ENCODE peak calls at places on chromosomes 12 and 14, in five cellular contexts. One of them, this sample, is unnamed. For H3K4me1, the result is how much of the 10 kb centered on the place peaks cover.

GRCh38 chr12:78622529-78623221 is 241.9 kb upstream of the SYT1 start:
- DNase-seq in mesendoderm: no peak
- DNase-seq in CD4-positive, CD25-positive, alpha-beta regulatory T cell: no peak
- DNase-seq in body of pancreas: no peak
- DNase-seq in right cardiac atrium: no peak
- DNase-seq in this sample: no peak

GRCh38 chr14:20400965-20401593 is 12.2 kb downstream of the TEP1 start:
- DNase-seq in mesendoderm: peak
- DNase-seq in right cardiac atrium: no peak
- DNase-seq in body of pancreas: no peak
- DNase-seq in CD4-positive, CD25-positive, alpha-beta regulatory T cell: peak
- DNase-seq in this sample: no peak

GRCh38 chr14:50545618-50546017 is 13.2 kb upstream of the MAP4K5 start:
- DNase-seq in CD4-positive, CD25-positive, alpha-beta regulatory T cell: no peak
- DNase-seq in body of pancreas: peak
- DNase-seq in mesendoderm: no peak
- DNase-seq in right cardiac atrium: no peak
- DNase-seq in this sample: no peak

GRCh38 chr12:16352481-16352880 is 5.0 kb downstream of the MGST1 start:
- DNase-seq in body of pancreas: no peak
- DNase-seq in CD4-positive, CD25-positive, alpha-beta regulatory T cell: no peak
- DNase-seq in right cardiac atrium: no peak
- DNase-seq in mesendoderm: peak
- DNase-seq in this sample: no peak

GRCh38 chr14:89029961-89030694 is 205.7 kb downstream of the TTC8 start:
- DNase-seq in mesendoderm: no peak
- DNase-seq in body of pancreas: no peak
- DNase-seq in right cardiac atrium: no peak
- DNase-seq in CD4-positive, CD25-positive, alpha-beta regulatory T cell: no peak
- DNase-seq in this sample: no peak

GRCh38 chr12:19430988-19431387 is 8.3 kb upstream of the AEBP2 start:
- DNase-seq in right cardiac atrium: no peak
- DNase-seq in CD4-positive, CD25-positive, alpha-beta regulatory T cell: no peak
- DNase-seq in mesendoderm: no peak
- DNase-seq in body of pancreas: no peak
- DNase-seq in this sample: no peak

GRCh38 chr12:119914666-119915065 is 37.5 kb upstream of the CIT start:
- DNase-seq in mesendoderm: peak
- DNase-seq in CD4-positive, CD25-positive, alpha-beta regulatory T cell: no peak
- DNase-seq in body of pancreas: no peak
- DNase-seq in right cardiac atrium: no peak
- DNase-seq in this sample: no peak

GRCh38 chr12:7091660-7092228 is 501 bp downstream of the C1R start:
- DNase-seq in mesendoderm: no peak
- DNase-seq in body of pancreas: no peak
- DNase-seq in right cardiac atrium: peak
- DNase-seq in CD4-positive, CD25-positive, alpha-beta regulatory T cell: no peak
- DNase-seq in this sample: no peak

GRCh38 chr14:88791629-88792571 is 853 bp downstream of the EML5 start:
- DNase-seq in right cardiac atrium: peak
- DNase-seq in body of pancreas: peak
- DNase-seq in CD4-positive, CD25-positive, alpha-beta regulatory T cell: peak
- DNase-seq in mesendoderm: peak
- DNase-seq in this sample: peak

GRCh38 chr12:32548691-32549412 is 130.2 kb upstream of the DNM1L start:
- DNase-seq in body of pancreas: peak
- DNase-seq in mesendoderm: no peak
- DNase-seq in right cardiac atrium: no peak
- DNase-seq in CD4-positive, CD25-positive, alpha-beta regulatory T cell: no peak
- DNase-seq in this sample: no peak

GRCh38 chr14:53526190-53526589 is 373.1 kb upstream of the DDHD1 start:
- DNase-seq in mesendoderm: no peak
- DNase-seq in CD4-positive, CD25-positive, alpha-beta regulatory T cell: no peak
- DNase-seq in body of pancreas: no peak
- DNase-seq in right cardiac atrium: no peak
- DNase-seq in this sample: no peak

GRCh38 chr14:76647699-76648298 is 113.5 kb upstream of the VASH1 start:
- DNase-seq in CD4-positive, CD25-positive, alpha-beta regulatory T cell: peak
- DNase-seq in right cardiac atrium: no peak
- DNase-seq in body of pancreas: peak
- DNase-seq in mesendoderm: peak
- DNase-seq in this sample: no peak

GRCh38 chr14:98217530-98217929 is 1054.5 kb downstream of the BCL11B start:
- DNase-seq in body of pancreas: no peak
- DNase-seq in mesendoderm: no peak
- DNase-seq in right cardiac atrium: no peak
- DNase-seq in CD4-positive, CD25-positive, alpha-beta regulatory T cell: no peak
- DNase-seq in this sample: no peak

GRCh38 chr12:68450947-68451260 is 118.7 kb upstream of the MDM1 start:
- DNase-seq in CD4-positive, CD25-positive, alpha-beta regulatory T cell: no peak
- DNase-seq in right cardiac atrium: no peak
- DNase-seq in body of pancreas: no peak
- DNase-seq in mesendoderm: no peak
- DNase-seq in this sample: no peak

GRCh38 chr14:69539631-69540410 is 34.9 kb downstream of the CCDC177 start:
- DNase-seq in CD4-positive, CD25-positive, alpha-beta regulatory T cell: no peak
- DNase-seq in mesendoderm: no peak
- DNase-seq in body of pancreas: no peak
- DNase-seq in right cardiac atrium: peak
- DNase-seq in this sample: no peak

GRCh38 chr12:69024413-69024812 is 91.4 kb upstream of the CPM start:
- DNase-seq in CD4-positive, CD25-positive, alpha-beta regulatory T cell: no peak
- DNase-seq in body of pancreas: peak
- DNase-seq in right cardiac atrium: no peak
- DNase-seq in mesendoderm: no peak
- DNase-seq in this sample: no peak

GRCh38 chr14:85764809-85765208 is 234.9 kb downstream of the FLRT2 start:
- DNase-seq in body of pancreas: no peak
- DNase-seq in mesendoderm: no peak
- DNase-seq in CD4-positive, CD25-positive, alpha-beta regulatory T cell: no peak
- DNase-seq in right cardiac atrium: no peak
- DNase-seq in this sample: no peak

GRCh38 chr12:1575287-1575798 is 19.0 kb downstream of the FBXL14 start:
- DNase-seq in body of pancreas: peak
- DNase-seq in CD4-positive, CD25-positive, alpha-beta regulatory T cell: no peak
- DNase-seq in mesendoderm: peak
- DNase-seq in right cardiac atrium: no peak
- DNase-seq in this sample: no peak

GRCh38 chr12:11862794-11863193 is 207.9 kb upstream of the BCL2L14 start:
- DNase-seq in mesendoderm: peak
- DNase-seq in CD4-positive, CD25-positive, alpha-beta regulatory T cell: no peak
- DNase-seq in body of pancreas: peak
- DNase-seq in right cardiac atrium: no peak
- DNase-seq in this sample: no peak

GRCh38 chr12:47734725-47735480 is 9.6 kb upstream of the ENDOU start:
- DNase-seq in body of pancreas: no peak
- DNase-seq in CD4-positive, CD25-positive, alpha-beta regulatory T cell: no peak
- DNase-seq in mesendoderm: peak
- DNase-seq in right cardiac atrium: peak
- DNase-seq in this sample: no peak

GRCh38 chr12:52279683-52280318 is 5.4 kb downstream of the KRT86 start:
- DNase-seq in body of pancreas: no peak
- DNase-seq in CD4-positive, CD25-positive, alpha-beta regulatory T cell: no peak
- DNase-seq in right cardiac atrium: no peak
- DNase-seq in mesendoderm: no peak
- DNase-seq in this sample: peak

GRCh38 chr12:102326987-102327386 is 129.4 kb upstream of the PMCH start:
- DNase-seq in body of pancreas: no peak
- DNase-seq in right cardiac atrium: no peak
- DNase-seq in mesendoderm: peak
- DNase-seq in CD4-positive, CD25-positive, alpha-beta regulatory T cell: no peak
- DNase-seq in this sample: no peak

GRCh38 chr14:74517731-74518130 is 24.2 kb downstream of the ISCA2 start:
- DNase-seq in body of pancreas: no peak
- DNase-seq in mesendoderm: no peak
- DNase-seq in right cardiac atrium: peak
- DNase-seq in CD4-positive, CD25-positive, alpha-beta regulatory T cell: no peak
- DNase-seq in this sample: peak

GRCh38 chr14:99562848-99563748 is 40.9 kb downstream of the CCDC85C start:
- DNase-seq in CD4-positive, CD25-positive, alpha-beta regulatory T cell: no peak
- DNase-seq in right cardiac atrium: peak
- DNase-seq in body of pancreas: peak
- DNase-seq in mesendoderm: peak
- DNase-seq in this sample: no peak

GRCh38 chr12:1469063-1469462 is 125.3 kb downstream of the FBXL14 start:
- DNase-seq in body of pancreas: no peak
- DNase-seq in CD4-positive, CD25-positive, alpha-beta regulatory T cell: no peak
- DNase-seq in mesendoderm: no peak
- DNase-seq in right cardiac atrium: no peak
- DNase-seq in this sample: no peak

GRCh38 chr12:132423251-132424117 is 66.5 kb upstream of the FBRSL1 start:
- DNase-seq in right cardiac atrium: peak
- DNase-seq in mesendoderm: peak
- DNase-seq in body of pancreas: no peak
- DNase-seq in CD4-positive, CD25-positive, alpha-beta regulatory T cell: no peak
- DNase-seq in this sample: peak

GRCh38 chr14:63594455-63595372 is 47.0 kb downstream of the WDR89 start:
- DNase-seq in CD4-positive, CD25-positive, alpha-beta regulatory T cell: no peak
- DNase-seq in right cardiac atrium: no peak
- DNase-seq in body of pancreas: no peak
- DNase-seq in mesendoderm: no peak
- DNase-seq in this sample: peak

GRCh38 chr12:75658826-75659823 is 147.7 kb upstream of the KRR1 start:
- DNase-seq in CD4-positive, CD25-positive, alpha-beta regulatory T cell: peak
- DNase-seq in mesendoderm: no peak
- DNase-seq in body of pancreas: no peak
- DNase-seq in right cardiac atrium: no peak
- DNase-seq in this sample: no peak

GRCh38 chr14:84144166-84144565 is 1385.8 kb upstream of the FLRT2 start:
- DNase-seq in right cardiac atrium: no peak
- DNase-seq in CD4-positive, CD25-positive, alpha-beta regulatory T cell: no peak
- DNase-seq in body of pancreas: no peak
- DNase-seq in mesendoderm: peak
- DNase-seq in this sample: no peak

GRCh38 chr12:4273651-4274395 is at the start of gene CCND2:
- DNase-seq in right cardiac atrium: peak
- DNase-seq in mesendoderm: peak
- DNase-seq in body of pancreas: peak
- DNase-seq in CD4-positive, CD25-positive, alpha-beta regulatory T cell: peak
- DNase-seq in this sample: peak

GRCh38 chr14:32343926-32344430 is 14.9 kb downstream of the AKAP6 start:
- DNase-seq in right cardiac atrium: no peak
- DNase-seq in mesendoderm: no peak
- DNase-seq in CD4-positive, CD25-positive, alpha-beta regulatory T cell: no peak
- DNase-seq in body of pancreas: no peak
- DNase-seq in this sample: no peak
- H3K4me1 ChIP-seq in right cardiac atrium: under half
- H3K4me1 ChIP-seq in mesendoderm: under half
- H3K4me1 ChIP-seq in CD4-positive, CD25-positive, alpha-beta regulatory T cell: under half
- H3K4me1 ChIP-seq in body of pancreas: under half
- H3K4me1 ChIP-seq in this sample: under half

DNA sequence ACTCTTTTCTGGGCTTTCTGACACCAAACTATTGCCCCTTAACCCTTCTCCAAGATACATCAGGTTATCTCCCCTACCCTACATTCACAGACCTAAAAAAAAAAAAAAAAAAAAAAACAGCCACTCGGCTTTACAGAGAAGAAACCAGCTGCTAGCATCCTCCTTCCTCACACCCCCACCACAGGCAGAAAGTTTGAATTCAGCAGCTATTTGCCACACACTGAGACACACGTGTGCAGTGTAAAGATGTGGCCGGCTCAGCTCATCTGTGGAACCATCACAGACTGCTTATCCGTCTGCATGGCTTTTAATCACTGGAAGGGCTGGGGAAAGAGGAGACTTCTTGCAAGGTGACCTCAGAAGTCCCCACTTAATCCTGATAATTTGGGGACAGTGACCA is 50.1 kb downstream of the VWF start:
- DNase-seq in body of pancreas: no peak
- DNase-seq in mesendoderm: no peak
- DNase-seq in right cardiac atrium: peak
- DNase-seq in CD4-positive, CD25-positive, alpha-beta regulatory T cell: peak
- DNase-seq in this sample: peak
- H3K27ac ChIP-seq in body of pancreas: no peak
- H3K27ac ChIP-seq in mesendoderm: no peak
- H3K27ac ChIP-seq in right cardiac atrium: peak
- H3K27ac ChIP-seq in CD4-positive, CD25-positive, alpha-beta regulatory T cell: no peak
- H3K27ac ChIP-seq in this sample: peak

GRCh38 chr12:53970451-53970850 is 2.5 kb upstream of the HOXC11 start:
- DNase-seq in CD4-positive, CD25-positive, alpha-beta regulatory T cell: no peak
- DNase-seq in mesendoderm: no peak
- DNase-seq in body of pancreas: no peak
- DNase-seq in right cardiac atrium: no peak
- DNase-seq in this sample: peak
- H3K4me1 ChIP-seq in CD4-positive, CD25-positive, alpha-beta regulatory T cell: under half
- H3K4me1 ChIP-seq in mesendoderm: under half
- H3K4me1 ChIP-seq in body of pancreas: under half
- H3K4me1 ChIP-seq in right cardiac atrium: under half
- H3K4me1 ChIP-seq in this sample: under half

GRCh38 chr12:107319536-107320030 is 226.2 kb upstream of the CRY1 start:
- DNase-seq in CD4-positive, CD25-positive, alpha-beta regulatory T cell: no peak
- DNase-seq in right cardiac atrium: no peak
- DNase-seq in body of pancreas: no peak
- DNase-seq in mesendoderm: no peak
- DNase-seq in this sample: peak

GRCh38 chr12:107318804-107319535 is 225.6 kb upstream of the CRY1 start:
- DNase-seq in right cardiac atrium: peak
- DNase-seq in body of pancreas: peak
- DNase-seq in CD4-positive, CD25-positive, alpha-beta regulatory T cell: peak
- DNase-seq in mesendoderm: peak
- DNase-seq in this sample: peak

GRCh38 chr12:107322063-107322462 is 228.7 kb upstream of the CRY1 start:
- DNase-seq in body of pancreas: no peak
- DNase-seq in mesendoderm: no peak
- DNase-seq in right cardiac atrium: no peak
- DNase-seq in CD4-positive, CD25-positive, alpha-beta regulatory T cell: peak
- DNase-seq in this sample: no peak

GRCh38 chr12:107320031-107320928 is 226.9 kb upstream of the CRY1 start:
- DNase-seq in CD4-positive, CD25-positive, alpha-beta regulatory T cell: peak
- DNase-seq in mesendoderm: peak
- DNase-seq in right cardiac atrium: peak
- DNase-seq in body of pancreas: peak
- DNase-seq in this sample: peak

GRCh38 chr12:107320929-107321618 is 227.7 kb upstream of the CRY1 start:
- DNase-seq in body of pancreas: no peak
- DNase-seq in CD4-positive, CD25-positive, alpha-beta regulatory T cell: peak
- DNase-seq in mesendoderm: peak
- DNase-seq in right cardiac atrium: peak
- DNase-seq in this sample: peak
- H3K27ac ChIP-seq in body of pancreas: no peak
- H3K27ac ChIP-seq in CD4-positive, CD25-positive, alpha-beta regulatory T cell: peak
- H3K27ac ChIP-seq in mesendoderm: no peak
- H3K27ac ChIP-seq in right cardiac atrium: no peak
- H3K27ac ChIP-seq in this sample: no peak

GRCh38 chr12:106123110-106123509 is 15.6 kb downstream of the NUAK1 start:
- DNase-seq in body of pancreas: no peak
- DNase-seq in CD4-positive, CD25-positive, alpha-beta regulatory T cell: no peak
- DNase-seq in right cardiac atrium: no peak
- DNase-seq in mesendoderm: no peak
- DNase-seq in this sample: no peak
- H3K4me1 ChIP-seq in body of pancreas: under half
- H3K4me1 ChIP-seq in CD4-positive, CD25-positive, alpha-beta regulatory T cell: under half
- H3K4me1 ChIP-seq in right cardiac atrium: under half
- H3K4me1 ChIP-seq in mesendoderm: under half
- H3K4me1 ChIP-seq in this sample: under half

This sample was measured in spleen.